ENCODE peak calls at places on chromosome 17, in six cellular contexts. One of them, this sample, is unnamed.

GRCh38 chr17:56912105-56912999 is 1.5 kb downstream of the TRIM25 start:
- DNase-seq in PC-3: peak
- DNase-seq in esophagus squamous epithelium: no peak
- DNase-seq in HS-5: no peak
- DNase-seq in hippocampal formation: no peak
- DNase-seq in PC-9: no peak
- DNase-seq in this sample: no peak

GRCh38 chr17:28644782-28645575 is at the start of gene BLTP2:
- DNase-seq in PC-3: peak
- DNase-seq in esophagus squamous epithelium: peak
- DNase-seq in HS-5: no peak
- DNase-seq in hippocampal formation: peak
- DNase-seq in PC-9: peak
- DNase-seq in this sample: no peak

GRCh38 chr17:77470800-77471733 is 330.3 kb downstream of the SEC14L1 start:
- DNase-seq in PC-3: peak
- DNase-seq in esophagus squamous epithelium: no peak
- DNase-seq in HS-5: no peak
- DNase-seq in hippocampal formation: no peak
- DNase-seq in PC-9: no peak
- DNase-seq in this sample: no peak

GRCh38 chr17:2123467-2124251 is 68.8 kb downstream of the HIC1 start:
- DNase-seq in PC-3: no peak
- DNase-seq in esophagus squamous epithelium: no peak
- DNase-seq in HS-5: no peak
- DNase-seq in hippocampal formation: peak
- DNase-seq in PC-9: no peak
- DNase-seq in this sample: no peak

GRCh38 chr17:27553019-27553511 is 77.9 kb upstream of the LGALS9 start:
- DNase-seq in PC-3: peak
- DNase-seq in esophagus squamous epithelium: no peak
- DNase-seq in HS-5: no peak
- DNase-seq in hippocampal formation: no peak
- DNase-seq in PC-9: peak
- DNase-seq in this sample: no peak

GRCh38 chr17:80775863-80776262 is 215.8 kb upstream of the CHMP6 start:
- DNase-seq in PC-3: no peak
- DNase-seq in esophagus squamous epithelium: no peak
- DNase-seq in HS-5: no peak
- DNase-seq in hippocampal formation: no peak
- DNase-seq in PC-9: no peak
- DNase-seq in this sample: no peak

GRCh38 chr17:44345497-44346026 is 460 bp downstream of the GRN start:
- DNase-seq in PC-3: peak
- DNase-seq in esophagus squamous epithelium: no peak
- DNase-seq in HS-5: no peak
- DNase-seq in hippocampal formation: peak
- DNase-seq in PC-9: peak
- DNase-seq in this sample: no peak

GRCh38 chr17:76529643-76530488 is 7.6 kb downstream of the CYGB start:
- DNase-seq in PC-3: no peak
- DNase-seq in esophagus squamous epithelium: no peak
- DNase-seq in HS-5: no peak
- DNase-seq in hippocampal formation: no peak
- DNase-seq in PC-9: no peak
- DNase-seq in this sample: no peak

GRCh38 chr17:21289902-21290571 is 5.5 kb downstream of the MAP2K3 start:
- DNase-seq in PC-3: no peak
- DNase-seq in esophagus squamous epithelium: no peak
- DNase-seq in HS-5: no peak
- DNase-seq in hippocampal formation: peak
- DNase-seq in PC-9: no peak
- DNase-seq in this sample: no peak

GRCh38 chr17:74757931-74758845 is 9.8 kb downstream of the NHERF1 start:
- DNase-seq in PC-3: no peak
- DNase-seq in esophagus squamous epithelium: no peak
- DNase-seq in HS-5: no peak
- DNase-seq in hippocampal formation: no peak
- DNase-seq in PC-9: peak
- DNase-seq in this sample: no peak

GRCh38 chr17:39553326-39553945 is 54.3 kb downstream of the NEUROD2 start:
- DNase-seq in PC-3: peak
- DNase-seq in esophagus squamous epithelium: no peak
- DNase-seq in HS-5: no peak
- DNase-seq in hippocampal formation: no peak
- DNase-seq in PC-9: peak
- DNase-seq in this sample: no peak

GRCh38 chr17:82055965-82056728 is 4.4 kb downstream of the GPS1 start:
- DNase-seq in PC-3: no peak
- DNase-seq in esophagus squamous epithelium: no peak
- DNase-seq in HS-5: no peak
- DNase-seq in hippocampal formation: no peak
- DNase-seq in PC-9: no peak
- DNase-seq in this sample: no peak

GRCh38 chr17:6061290-6061689 is 8.9 kb upstream of the WSCD1 start:
- DNase-seq in PC-3: peak
- DNase-seq in esophagus squamous epithelium: no peak
- DNase-seq in HS-5: peak
- DNase-seq in hippocampal formation: no peak
- DNase-seq in PC-9: no peak
- DNase-seq in this sample: no peak

GRCh38 chr17:61400058-61400785 is 579 bp downstream of the TBX2 start:
- DNase-seq in PC-3: peak
- DNase-seq in esophagus squamous epithelium: no peak
- DNase-seq in HS-5: no peak
- DNase-seq in hippocampal formation: no peak
- DNase-seq in PC-9: peak
- DNase-seq in this sample: no peak

GRCh38 chr17:60524463-60525346 is 1.3 kb downstream of the APPBP2 start:
- DNase-seq in PC-3: peak
- DNase-seq in esophagus squamous epithelium: no peak
- DNase-seq in HS-5: no peak
- DNase-seq in hippocampal formation: no peak
- DNase-seq in PC-9: no peak
- DNase-seq in this sample: no peak

GRCh38 chr17:353838-354234 is 1.2 kb upstream of the RPH3AL start:
- DNase-seq in PC-3: no peak
- DNase-seq in esophagus squamous epithelium: no peak
- DNase-seq in HS-5: no peak
- DNase-seq in hippocampal formation: no peak
- DNase-seq in PC-9: no peak
- DNase-seq in this sample: no peak

GRCh38 chr17:66348605-66349165 is 46.3 kb downstream of the PRKCA start:
- DNase-seq in PC-3: peak
- DNase-seq in esophagus squamous epithelium: no peak
- DNase-seq in HS-5: peak
- DNase-seq in hippocampal formation: no peak
- DNase-seq in PC-9: peak
- DNase-seq in this sample: no peak

GRCh38 chr17:7251330-7252175 is at the start of gene CTDNEP1:
- DNase-seq in PC-3: peak
- DNase-seq in esophagus squamous epithelium: peak
- DNase-seq in HS-5: peak
- DNase-seq in hippocampal formation: peak
- DNase-seq in PC-9: peak
- DNase-seq in this sample: peak

GRCh38 chr17:29111816-29112499 is 68.2 kb downstream of the MYO18A start:
- DNase-seq in PC-3: peak
- DNase-seq in esophagus squamous epithelium: no peak
- DNase-seq in HS-5: no peak
- DNase-seq in hippocampal formation: peak
- DNase-seq in PC-9: no peak
- DNase-seq in this sample: no peak